ENCODE peak calls at places on chromosomes 2 and 18, in ten cellular contexts. S, L, I, J, H, O, B, R, P and A are unnamed samples.

GRCh38 chr2:100921685-100922161 is 80.4 kb upstream of the RPL31 start:
- DNase-seq in S (no peak), L (no peak), I (no peak), J (no peak), H (no peak), O (peak), B (no peak), R (no peak), P (no peak), A (no peak)

GRCh38 chr2:178484245-178485041 is 4.2 kb downstream of the PLEKHA3 start:
- DNase-seq in S (no peak), L (no peak), I (no peak), J (peak), H (peak), O (no peak), B (no peak), R (no peak), P (no peak), A (peak)

GRCh38 chr2:193331701-193332100 is 1137.0 kb upstream of the TMEFF2 start:
- DNase-seq in S (no peak), L (no peak), I (no peak), J (no peak), H (no peak), O (no peak), B (no peak), R (no peak), P (no peak), A (no peak)

GRCh38 chr2:234368861-234369261 is 128.0 kb downstream of the ARL4C start:
- DNase-seq in S (peak), L (no peak), I (peak), J (no peak), H (peak), O (no peak), B (peak), R (no peak), P (peak), A (no peak)

GRCh38 chr2:69309336-69310048 is 77.5 kb downstream of the GFPT1 start:
- DNase-seq in S (no peak), L (peak), I (no peak), J (no peak), H (peak), O (no peak), B (no peak), R (no peak), P (no peak), A (peak)

GRCh38 chr18:62407660-62408059 is 82.5 kb downstream of the TNFRSF11A start:
- DNase-seq in S (no peak), L (no peak), I (no peak), J (no peak), H (no peak), O (no peak), B (no peak), R (no peak), P (no peak), A (no peak)

GRCh38 chr2:168392031-168392430 is 64.0 kb upstream of the CERS6 start:
- DNase-seq in S (no peak), L (no peak), I (no peak), J (no peak), H (no peak), O (no peak), B (no peak), R (no peak), P (no peak), A (no peak)

GRCh38 chr2:74849228-74849892 is 15.4 kb downstream of the HK2 start:
- DNase-seq in S (peak), L (no peak), I (no peak), J (no peak), H (no peak), O (no peak), B (no peak), R (peak), P (no peak), A (peak)

GRCh38 chr2:71934595-71935263 is 212.9 kb downstream of the CYP26B1 start:
- DNase-seq in S (no peak), L (no peak), I (no peak), J (peak), H (no peak), O (no peak), B (peak), R (no peak), P (peak), A (peak)

GRCh38 chr2:4354678-4355077 is 651.3 kb downstream of the DCDC2C start:
- DNase-seq in S (no peak), L (no peak), I (no peak), J (peak), H (peak), O (no peak), B (peak), R (no peak), P (no peak), A (no peak)

GRCh38 chr2:134771313-134771801 is 52.6 kb upstream of the TMEM163 start:
- DNase-seq in S (no peak), L (no peak), I (no peak), J (no peak), H (no peak), O (no peak), B (no peak), R (no peak), P (peak), A (no peak)

GRCh38 chr2:240301256-240301795 is 134.1 kb upstream of the GPC1 start:
- DNase-seq in S (no peak), L (peak), I (no peak), J (no peak), H (no peak), O (no peak), B (no peak), R (no peak), P (no peak), A (no peak)